ENCODE peak calls at places on chromosomes 13 and 19, in six cellular contexts. Z is NCI-H1048; O is upper lobe of right lung; D is fibroblast of gingiva; U is central memory CD8-positive, alpha-beta T cell; Y is IMR-90. X is an unnamed sample.

GRCh38 chr13:104320446-104320845 is 1254.2 kb upstream of the SLC10A2 start:
- DNase-seq in Y (peak; percentile 4), O (no peak), U (no peak), D (no peak), Z (no peak), X (no peak)

GRCh38 chr19:2507109-2507508 is 31.2 kb downstream of the GADD45B start:
- DNase-seq in D (peak; percentile 78), Y (peak; percentile 89), U (peak; percentile 15), O (no peak), Z (no peak), X (no peak)

GRCh38 chr19:44718441-44719261 is 19.7 kb downstream of the CEACAM16 start:
- DNase-seq in D (no peak), Y (peak; percentile 56), Z (no peak), O (peak; percentile 74), U (no peak), X (no peak)

GRCh38 chr13:46041335-46041934 is 11.1 kb downstream of the ZC3H13 start:
- DNase-seq in O (no peak), D (peak; percentile 67), Y (peak; percentile 66), U (no peak), Z (no peak), X (no peak)

GRCh38 chr19:46828484-46828883 is 22.2 kb downstream of the AP2S1 start:
- DNase-seq in Y (peak; percentile 75), O (no peak), Z (no peak), D (no peak), U (no peak), X (no peak)

GRCh38 chr13:45500492-45501174 is 35.9 kb downstream of the COG3 start:
- DNase-seq in D (peak; percentile 85), Z (no peak), Y (peak; percentile 96), U (no peak), O (no peak), X (no peak)

GRCh38 chr19:872266-872951 is 12.9 kb downstream of the CFD start:
- DNase-seq in Y (peak; percentile 38), U (peak; percentile 77), O (peak; percentile 87), Z (no peak), D (peak; percentile 72), X (peak; percentile 79)

GRCh38 chr19:53864308-53864836 is 3.3 kb upstream of the MYADM start:
- DNase-seq in O (no peak), D (no peak), Y (no peak), Z (no peak), U (no peak), X (no peak)

GRCh38 chr13:72698164-72698563 is 29.3 kb downstream of the MZT1 start:
- DNase-seq in Z (no peak), O (no peak), Y (no peak), U (no peak), D (no peak), X (no peak)

GRCh38 chr19:20422616-20423205 is 142.9 kb downstream of the ZNF737 start:
- DNase-seq in Z (no peak), O (no peak), U (no peak), D (no peak), Y (no peak), X (no peak)

GRCh38 chr19:11106477-11106876 is 17.2 kb downstream of the LDLR start:
- DNase-seq in U (no peak), D (no peak), Y (no peak), O (no peak), Z (no peak), X (no peak)

GRCh38 chr13:66489586-66489985 is 740.5 kb downstream of the PCDH9 start:
- DNase-seq in Y (peak; percentile 54), O (no peak), Z (no peak), U (no peak), D (no peak), X (no peak)

GRCh38 chr19:32317045-32317444 is 28.4 kb upstream of the ZNF507 start:
- DNase-seq in D (no peak), U (no peak), O (no peak), Z (no peak), Y (no peak), X (no peak)

GRCh38 chr19:51460164-51460992 is 2.1 kb upstream of the SIGLEC8 start:
- DNase-seq in U (no peak), Z (no peak), Y (peak; percentile 7), D (no peak), O (no peak), X (no peak)

GRCh38 chr19:52993342-52994178 is 20.2 kb upstream of the ERVV-1 start:
- DNase-seq in Z (peak; percentile 76), Y (peak; percentile 66), O (peak; percentile 83), U (peak; percentile 76), D (peak; percentile 77), X (peak; percentile 66)

GRCh38 chr13:29808264-29808663 is 42.2 kb downstream of the UBL3 start:
- DNase-seq in Y (no peak), Z (no peak), U (no peak), O (no peak), D (no peak), X (no peak)

X was measured in T-helper 17 cell.